ENCODE peak calls at places on chromosomes 16 and 17, in nine cellular contexts. B is H1, Y is endothelial cell of umbilical vein, G is esophagus squamous epithelium, O is breast epithelium, X is A549, F is thyroid gland, R is IMR-90, S is HCT116. M is an unnamed sample. For H3K4me1, the result is how much of the 10 kb centered on the place peaks cover.

GRCh38 chr17:39735882-39736281 is 1.9 kb upstream of the GRB7 start:
- DNase-seq in Y (no peak), F (no peak), G (no peak), B (no peak), X (no peak), R (no peak), S (no peak), O (no peak), M (no peak)

GRCh38 chr16:29784901-29785500 is 5.5 kb upstream of the KIF22 start:
- DNase-seq in R (peak), G (no peak), O (peak), X (peak), B (peak), S (no peak), F (peak), Y (peak), M (peak)

GRCh38 chr17:19958023-19958422 is 19.6 kb downstream of the AKAP10 start:
- DNase-seq in S (peak), G (no peak), Y (peak), F (peak), B (no peak), X (peak), R (peak), O (no peak), M (peak)

GRCh38 chr17:59504821-59505220 is 60.6 kb upstream of the DHX40 start:
- DNase-seq in S (no peak), X (no peak), B (no peak), G (no peak), O (no peak), F (no peak), Y (no peak), R (no peak), M (no peak)

GRCh38 chr17:77444653-77445029 is 303.9 kb downstream of the SEC14L1 start:
- DNase-seq in G (no peak), O (no peak), F (no peak), S (no peak), R (peak), Y (no peak), X (no peak), B (no peak), M (no peak)

GRCh38 chr17:7883781-7884386 is 4.7 kb upstream of the CHD3 start:
- DNase-seq in R (peak), O (no peak), S (no peak), G (no peak), X (peak), B (no peak), Y (peak), F (no peak), M (no peak)

GRCh38 chr16:12188674-12189249 is 212.2 kb downstream of the SNX29 start:
- DNase-seq in F (peak), X (peak), O (no peak), G (no peak), R (no peak), B (no peak), Y (no peak), S (no peak), M (no peak)

GRCh38 chr17:73247728-73248127 is 14.0 kb downstream of the CPSF4L start:
- DNase-seq in S (no peak), X (peak), O (no peak), B (no peak), G (no peak), F (no peak), R (peak), Y (peak), M (no peak)

GRCh38 chr16:28609631-28610594 is at the start of gene SULT1A1:
- DNase-seq in G (no peak), R (no peak), F (peak), O (peak), Y (no peak), B (no peak), S (no peak), X (no peak), M (peak)

DNA sequence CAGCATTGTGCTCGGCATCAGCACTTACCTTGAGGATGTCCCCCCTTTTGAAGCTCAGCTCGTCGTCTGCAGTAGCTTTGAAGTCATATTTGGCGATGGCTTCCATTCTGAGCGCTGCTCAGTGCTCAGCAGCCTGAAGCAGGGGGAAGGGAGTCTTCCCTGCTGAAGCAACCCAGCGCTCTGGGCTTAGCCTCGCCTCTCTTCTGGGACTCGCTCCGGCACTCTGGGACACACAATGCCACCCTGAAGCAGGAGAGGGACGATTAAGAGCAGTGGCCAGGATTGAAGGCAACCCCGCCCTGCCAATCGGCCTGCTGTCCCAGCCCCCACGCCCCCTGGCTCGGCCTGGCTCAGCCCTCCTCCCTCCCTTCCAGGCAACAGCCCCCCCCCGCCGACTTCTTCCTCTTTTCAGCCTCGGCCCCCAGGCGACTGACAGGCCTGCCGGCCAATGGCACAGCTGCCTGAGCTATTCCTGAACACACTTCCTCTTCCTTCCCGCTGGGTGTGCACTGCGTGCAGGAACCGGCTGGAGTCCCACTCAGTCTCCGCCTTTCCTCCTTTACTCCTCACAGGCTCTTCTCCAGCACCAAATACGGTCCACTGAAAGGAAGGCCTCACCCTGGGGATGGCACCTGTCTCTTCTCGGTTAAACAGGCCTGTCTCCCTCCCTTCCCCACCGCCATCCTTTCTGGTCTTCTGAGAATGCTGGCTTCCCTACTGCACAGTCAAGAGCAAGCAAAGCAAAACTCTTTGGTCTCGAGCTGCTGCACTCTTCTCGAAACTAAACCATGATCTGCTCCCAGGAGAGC is 11.8 kb downstream of the GRB2 start:
- DNase-seq in X (peak), R (peak), G (peak), F (peak), O (peak), B (peak), Y (peak), S (peak), M (peak)
- TF ChIP-seq POLR2A in X (peak), R (peak), G (peak), F (peak), O (no peak), B (peak), Y (peak), S (peak), M (peak)

DNA sequence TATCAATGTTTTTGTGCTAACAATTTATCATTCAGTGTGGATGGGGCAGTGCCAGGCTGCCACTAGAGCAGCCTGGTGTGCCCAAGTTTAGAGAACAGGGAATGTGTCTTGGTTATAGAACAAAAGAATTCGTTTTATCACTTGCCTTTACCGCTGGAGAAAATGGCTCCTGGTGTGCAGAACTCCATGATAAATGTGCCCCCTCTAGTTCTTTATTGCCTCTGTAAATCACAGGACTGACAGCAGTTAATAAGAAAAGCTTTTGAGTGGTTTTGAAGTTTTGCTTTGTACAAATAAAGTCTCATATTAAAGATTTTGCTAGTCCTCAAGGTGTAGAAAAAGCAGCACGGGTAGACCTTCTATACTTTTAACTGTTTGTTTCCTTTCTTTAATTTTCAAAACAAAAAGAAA is 28.2 kb upstream of the PSMD7 start:
- DNase-seq in R (no peak), Y (no peak), F (no peak), O (no peak), G (no peak), X (no peak), S (no peak), B (no peak), M (no peak)
- H3K4me1 ChIP-seq in R (under half), Y (under half), F (under half), O (under half), G (under half), X (under half), S (under half), B (under half), M (under half)

GRCh38 chr17:1711804-1712203 is 1.6 kb upstream of the TLCD2 start:
- DNase-seq in Y (no peak), O (no peak), G (no peak), X (no peak), R (no peak), S (no peak), B (no peak), F (no peak), M (no peak)

GRCh38 chr17:1709971-1710806 is at the start of gene TLCD2:
- DNase-seq in Y (peak), O (no peak), G (no peak), F (peak), B (no peak), X (peak), S (peak), R (peak), M (peak)

GRCh38 chr17:1709403-1709891 is 730 bp downstream of the TLCD2 start:
- DNase-seq in G (no peak), Y (no peak), F (no peak), O (no peak), X (peak), B (no peak), R (no peak), S (no peak), M (peak)

GRCh38 chr17:1712271-1712670 is 2.1 kb upstream of the TLCD2 start:
- DNase-seq in B (no peak), R (no peak), O (no peak), Y (no peak), F (no peak), X (no peak), G (no peak), S (no peak), M (peak)

GRCh38 chr17:1710807-1711553 is 803 bp upstream of the TLCD2 start:
- DNase-seq in B (no peak), F (peak), O (no peak), S (no peak), X (peak), Y (peak), G (no peak), R (no peak), M (no peak)
- TF ChIP-seq POLR2A in B (no peak), F (no peak), O (no peak), S (no peak), X (no peak), Y (no peak), G (no peak), R (peak), M (no peak)

GRCh38 chr17:1231456-1231855 is 38.8 kb upstream of the BHLHA9 start:
- DNase-seq in R (no peak), X (no peak), O (no peak), Y (no peak), S (no peak), F (no peak), G (no peak), B (no peak), M (peak)
- H3K4me1 ChIP-seq in R (under half), X (under half), O (under half), Y (under half), S (under half), F (under half), G (under half), B (under half), M (under half)